ENCODE peak calls at places on chromosomes 1 and 21, in ten cellular contexts. I is fibroblast of mammary gland, R is GM12878, Z is mesendoderm, N is GM03348, Q is NCI-H2081, M is GF-D8, X is A172, L is H9, U is body of pancreas. V is an unnamed sample.

GRCh38 chr1:159474926-159475325 is 35.4 kb downstream of the OR10J1 start:
- DNase-seq in I (peak), R (no peak), Z (no peak), N (no peak), Q (no peak), M (no peak), X (no peak), L (no peak), U (no peak), V (no peak)

GRCh38 chr1:160374701-160375443 is 8.0 kb downstream of the NHLH1 start:
- DNase-seq in I (no peak), R (no peak), Z (peak), N (no peak), Q (no peak), M (no peak), X (no peak), L (peak), U (no peak), V (no peak)

GRCh38 chr1:18256318-18257235 is 149.0 kb downstream of the IGSF21 start:
- DNase-seq in I (peak), R (no peak), Z (peak), N (peak), Q (peak), M (no peak), X (peak), L (peak), U (peak), V (peak)

GRCh38 chr1:90143522-90144050 is 148.7 kb downstream of the ZNF326 start:
- DNase-seq in I (no peak), R (no peak), Z (no peak), N (no peak), Q (no peak), M (no peak), X (no peak), L (no peak), U (no peak), V (no peak)

GRCh38 chr1:219227731-219228419 is 54.2 kb downstream of the LYPLAL1 start:
- DNase-seq in I (peak), R (no peak), Z (no peak), N (no peak), Q (no peak), M (no peak), X (no peak), L (no peak), U (no peak), V (no peak)

GRCh38 chr21:25838809-25839208 is 104.0 kb downstream of the GABPA start:
- DNase-seq in I (no peak), R (no peak), Z (no peak), N (no peak), Q (no peak), M (no peak), X (no peak), L (no peak), U (no peak), V (peak)

GRCh38 chr1:161225178-161225533 is 704 bp upstream of the TOMM40L start:
- DNase-seq in I (no peak), R (no peak), Z (no peak), N (no peak), Q (no peak), M (no peak), X (no peak), L (no peak), U (no peak), V (no peak)

GRCh38 chr1:21251773-21252471 is 38.3 kb downstream of the ECE1 start:
- DNase-seq in I (peak), R (no peak), Z (peak), N (peak), Q (no peak), M (no peak), X (peak), L (no peak), U (peak), V (peak)

GRCh38 chr1:67749263-67749843 is 64.4 kb downstream of the GADD45A start:
- DNase-seq in I (no peak), R (no peak), Z (peak), N (no peak), Q (no peak), M (no peak), X (no peak), L (peak), U (no peak), V (no peak)

GRCh38 chr21:22711636-22712035 is 1713.4 kb downstream of the NCAM2 start:
- DNase-seq in I (no peak), R (no peak), Z (no peak), N (no peak), Q (no peak), M (no peak), X (no peak), L (no peak), U (no peak), V (no peak)

GRCh38 chr1:38580591-38580990 is 279.0 kb downstream of the RRAGC start:
- DNase-seq in I (no peak), R (no peak), Z (no peak), N (no peak), Q (no peak), M (no peak), X (no peak), L (no peak), U (no peak), V (no peak)

GRCh38 chr21:26790289-26790688 is 54.9 kb downstream of the ADAMTS1 start:
- DNase-seq in I (no peak), R (no peak), Z (no peak), N (no peak), Q (no peak), M (no peak), X (no peak), L (no peak), U (peak), V (no peak)

GRCh38 chr1:20850021-20850420 is 62.9 kb upstream of the HP1BP3 start:
- DNase-seq in I (no peak), R (no peak), Z (no peak), N (no peak), Q (no peak), M (no peak), X (no peak), L (no peak), U (no peak), V (no peak)

GRCh38 chr1:26307363-26307781 is 936 bp upstream of the UBXN11 start:
- DNase-seq in I (no peak), R (no peak), Z (no peak), N (no peak), Q (no peak), M (no peak), X (no peak), L (no peak), U (no peak), V (no peak)